ENCODE peak calls at places on chromosomes 11 and 22, in eight cellular contexts. V is posterior vena cava; B is GM06990; R is effector memory CD4-positive, alpha-beta T cell; W is CD8-positive, alpha-beta memory T cell; O is sciatic nerve; P is A172; E is M059J. L is an unnamed sample.

GRCh38 chr11:2269601-2270321 is 627 bp downstream of the ASCL2 start:
- DNase-seq in E (no peak), V (peak), P (no peak), W (peak), O (peak), B (peak), R (no peak), L (peak)

GRCh38 chr11:126304457-126305072 is 705 bp downstream of the DCPS start:
- DNase-seq in B (no peak), E (no peak), V (no peak), O (no peak), P (no peak), W (no peak), R (no peak), L (no peak)

GRCh38 chr11:536841-537621 is at the start of gene LRRC56:
- DNase-seq in O (peak), W (peak), P (no peak), E (peak), B (peak), R (peak), V (peak), L (peak)

GRCh38 chr22:47298017-47298820 is 535.8 kb downstream of the TBC1D22A start:
- DNase-seq in O (no peak), B (no peak), E (no peak), R (no peak), V (no peak), P (no peak), W (no peak), L (no peak)

GRCh38 chr11:80383655-80384054 is 942.8 kb upstream of the TENM4 start:
- DNase-seq in B (no peak), V (no peak), O (no peak), P (peak), E (peak), R (no peak), W (no peak), L (no peak)

GRCh38 chr22:36221799-36222751 is 17.3 kb downstream of the APOL2 start:
- DNase-seq in V (no peak), B (no peak), W (peak), E (peak), O (no peak), R (peak), P (peak), L (no peak)

GRCh38 chr22:46502776-46503175 is 34.6 kb downstream of the CELSR1 start:
- DNase-seq in E (no peak), R (no peak), O (no peak), P (no peak), V (no peak), W (no peak), B (no peak), L (no peak)

GRCh38 chr11:112997829-112998228 is 36.6 kb downstream of the NCAM1 start:
- DNase-seq in P (no peak), R (no peak), V (no peak), O (no peak), E (no peak), B (no peak), W (no peak), L (no peak)

GRCh38 chr22:44188986-44189630 is 8.4 kb downstream of the PARVG start:
- DNase-seq in B (no peak), R (no peak), P (no peak), V (no peak), W (no peak), E (no peak), O (peak), L (no peak)

GRCh38 chr11:121494355-121495099 is 41.8 kb upstream of the SORL1-AS1 start:
- DNase-seq in R (no peak), W (peak), P (no peak), O (no peak), E (no peak), V (no peak), B (peak), L (no peak)

GRCh38 chr11:110098645-110099044 is 5.5 kb downstream of the ZC3H12C start:
- DNase-seq in R (no peak), V (no peak), O (no peak), W (no peak), P (no peak), B (no peak), E (no peak), L (no peak)

GRCh38 chr11:115959098-115959497 is 454.9 kb upstream of the CADM1 start:
- DNase-seq in P (no peak), R (no peak), E (no peak), B (no peak), O (no peak), V (no peak), W (no peak), L (no peak)

GRCh38 chr11:67396258-67396581 is 4.4 kb downstream of the RAD9A start:
- DNase-seq in B (no peak), E (no peak), W (no peak), O (no peak), V (no peak), R (no peak), P (no peak), L (no peak)